ENCODE peak calls at places on chromosome 15, in seven cellular contexts. U is left cardiac atrium, Y is cardiac fibroblast, A is midbrain, T is WTC11, I is mesenteric fat pad, V is NCI-H1930. E is an unnamed sample.

GRCh38 chr15:70670680-70671079 is 92.7 kb downstream of the UACA start:
- DNase-seq in U (no peak), V (no peak), Y (peak), A (no peak), T (no peak), I (no peak), E (no peak)

GRCh38 chr15:90320062-90320884 is 31.8 kb upstream of the ZNF774 start:
- DNase-seq in T (peak), I (peak), U (peak), Y (peak), V (peak), A (peak), E (peak)

GRCh38 chr15:39692464-39693327 is 89.9 kb downstream of the FSIP1 start:
- DNase-seq in U (no peak), Y (no peak), I (no peak), T (peak), A (peak), V (no peak), E (peak)

GRCh38 chr15:45448516-45448915 is 70.2 kb upstream of the GATM start:
- DNase-seq in Y (peak), V (no peak), T (no peak), I (no peak), U (no peak), A (no peak), E (no peak)

GRCh38 chr15:58933311-58934113 is at the start of gene SLTM:
- DNase-seq in Y (peak), T (peak), V (peak), I (peak), U (peak), A (peak), E (peak)

GRCh38 chr15:66294157-66294931 is 976 bp downstream of the DIS3L start:
- DNase-seq in A (no peak), Y (peak), U (no peak), T (no peak), V (peak), I (no peak), E (no peak)

GRCh38 chr15:57025264-57025939 is 107.0 kb downstream of the TCF12 start:
- DNase-seq in U (no peak), Y (peak), I (no peak), T (no peak), V (no peak), A (no peak), E (no peak)

GRCh38 chr15:44136991-44137477 is 58.0 kb downstream of the FRMD5 start:
- DNase-seq in V (no peak), I (no peak), T (no peak), A (no peak), U (no peak), Y (no peak), E (no peak)

GRCh38 chr15:63971427-63971805 is 74.9 kb downstream of the DAPK2 start:
- DNase-seq in I (no peak), U (no peak), A (no peak), Y (no peak), V (no peak), T (peak), E (no peak)

GRCh38 chr15:72671531-72671930 is 14.5 kb downstream of the HIGD2B start:
- DNase-seq in T (no peak), Y (no peak), I (no peak), V (no peak), U (no peak), A (no peak), E (no peak)

GRCh38 chr15:70266412-70267089 is 168.8 kb upstream of the TLE3 start:
- DNase-seq in A (peak), Y (peak), V (no peak), T (no peak), I (no peak), U (peak), E (no peak)

GRCh38 chr15:44569316-44569715 is 32.4 kb downstream of the EIF3J start:
- DNase-seq in Y (no peak), U (no peak), A (no peak), I (no peak), T (no peak), V (no peak), E (no peak)

GRCh38 chr15:39270976-39271375 is 309.9 kb upstream of the THBS1 start:
- DNase-seq in U (no peak), Y (peak), A (no peak), T (no peak), V (no peak), I (no peak), E (no peak)

GRCh38 chr15:38829086-38829485 is 264.5 kb upstream of the RASGRP1 start:
- DNase-seq in V (no peak), I (no peak), Y (peak), T (no peak), A (no peak), U (no peak), E (no peak)

GRCh38 chr15:62742409-62743171 is 300.0 kb upstream of the TPM1 start:
- DNase-seq in U (peak), A (peak), T (peak), Y (peak), I (no peak), V (peak), E (peak)

GRCh38 chr15:42994546-42994945 is 74.0 kb upstream of the TTBK2 start:
- DNase-seq in V (no peak), T (no peak), Y (peak), I (no peak), U (no peak), A (no peak), E (no peak)

GRCh38 chr15:65077981-65078352 is 1.4 kb downstream of the KBTBD13 start:
- DNase-seq in A (no peak), V (no peak), Y (peak), U (peak), I (no peak), T (peak), E (peak)

GRCh38 chr15:47206358-47206978 is 510.8 kb upstream of the SEMA6D start:
- DNase-seq in Y (no peak), U (no peak), I (no peak), T (peak), A (no peak), V (no peak), E (no peak)

GRCh38 chr15:82312611-82313349 is 36.5 kb downstream of the GOLGA6L10 start:
- DNase-seq in A (no peak), V (no peak), I (peak), T (no peak), U (no peak), Y (peak), E (no peak)

GRCh38 chr15:85785887-85786777 is 8.6 kb downstream of the KLHL25 start:
- DNase-seq in A (peak), Y (peak), U (peak), T (no peak), V (no peak), I (no peak), E (no peak)

GRCh38 chr15:27408428-27408827 is 437.4 kb downstream of the GABRG3 start:
- DNase-seq in Y (no peak), I (no peak), T (no peak), V (no peak), U (no peak), A (no peak), E (no peak)

GRCh38 chr15:101134780-101135179 is 117.1 kb downstream of the CHSY1 start:
- DNase-seq in T (no peak), V (no peak), U (no peak), Y (no peak), I (no peak), A (no peak), E (no peak)

GRCh38 chr15:101170568-101171350 is 81.1 kb downstream of the CHSY1 start:
- DNase-seq in U (peak), V (no peak), A (no peak), I (peak), Y (peak), T (no peak), E (no peak)

GRCh38 chr15:78840661-78841060 is 29.4 kb upstream of the ADAMTS7 start:
- DNase-seq in T (no peak), I (no peak), A (no peak), V (no peak), Y (peak), U (peak), E (no peak)

GRCh38 chr15:80015156-80015555 is 44.2 kb upstream of the BCL2A1 start:
- DNase-seq in V (no peak), Y (no peak), T (no peak), A (no peak), U (no peak), I (no peak), E (no peak)

GRCh38 chr15:93485922-93486327 is 396.9 kb upstream of the RGMA start:
- DNase-seq in A (no peak), T (no peak), V (no peak), I (no peak), Y (no peak), U (peak), E (no peak)

GRCh38 chr15:51281368-51281967 is 56.9 kb downstream of the CYP19A1 start:
- DNase-seq in U (peak), I (no peak), T (peak), V (peak), A (peak), Y (peak), E (peak)